ENCODE peak calls at places on chromosomes 5 and 9, in ten cellular contexts. L, H, K, B, Y, Q, D, E, G and J are unnamed samples.

GRCh38 chr5:32369032-32369431 is 56.3 kb upstream of the MTMR12 start:
- DNase-seq in L (no peak), H (no peak), K (no peak), B (no peak), Y (no peak), Q (no peak), D (no peak), E (no peak), G (no peak), J (no peak)

GRCh38 chr9:37034320-37034937 is 361 bp upstream of the PAX5 start:
- DNase-seq in L (no peak), H (no peak), K (no peak), B (no peak), Y (peak), Q (peak), D (peak), E (no peak), G (peak), J (peak)

GRCh38 chr5:55711531-55712022 is 547 bp downstream of the SLC38A9 start:
- DNase-seq in L (no peak), H (no peak), K (no peak), B (no peak), Y (peak), Q (no peak), D (no peak), E (no peak), G (no peak), J (no peak)

GRCh38 chr5:139912804-139913203 is 117.2 kb downstream of the PSD2 start:
- DNase-seq in L (no peak), H (no peak), K (no peak), B (no peak), Y (no peak), Q (no peak), D (peak), E (no peak), G (no peak), J (no peak)

GRCh38 chr5:40381676-40382363 is 297.9 kb upstream of the PTGER4 start:
- DNase-seq in L (no peak), H (no peak), K (peak), B (no peak), Y (no peak), Q (no peak), D (no peak), E (no peak), G (no peak), J (no peak)

GRCh38 chr5:161535762-161536161 is 10.8 kb downstream of the GABRB2 start:
- DNase-seq in L (no peak), H (no peak), K (no peak), B (no peak), Y (no peak), Q (no peak), D (peak), E (no peak), G (peak), J (no peak)

GRCh38 chr5:98050583-98050982 is 722.9 kb upstream of the RGMB start:
- DNase-seq in L (no peak), H (no peak), K (peak), B (peak), Y (no peak), Q (no peak), D (no peak), E (no peak), G (no peak), J (no peak)

GRCh38 chr9:135566552-135566951 is 5.0 kb downstream of the PAEP start:
- DNase-seq in L (no peak), H (no peak), K (no peak), B (no peak), Y (no peak), Q (no peak), D (no peak), E (no peak), G (no peak), J (no peak)

GRCh38 chr5:154603485-154603884 is 125.5 kb upstream of the HAND1 start:
- DNase-seq in L (no peak), H (no peak), K (no peak), B (no peak), Y (no peak), Q (no peak), D (no peak), E (no peak), G (no peak), J (no peak)